ENCODE peak calls at places on chromosomes 3 and 15, in eight cellular contexts. K is A549, C is GM23338, L is GM12878, R is HL-60, N is HepG2, J is SK-N-SH, V is HCT116. P is an unnamed sample.

GRCh38 chr15:86916671-86917450 is 837.2 kb downstream of the AGBL1 start:
- DNase-seq in R (no peak), C (no peak), K (no peak), N (no peak), J (no peak), L (no peak), V (no peak), P (no peak)

GRCh38 chr3:190382082-190382481 is 5.9 kb upstream of the CLDN16 start:
- DNase-seq in C (no peak), N (no peak), J (no peak), L (no peak), V (no peak), K (no peak), R (no peak), P (no peak)

GRCh38 chr3:16668776-16669545 is 63.7 kb upstream of the DAZL start:
- DNase-seq in J (peak; percentile 7), C (no peak), R (no peak), N (no peak), K (no peak), L (no peak), V (no peak), P (no peak)

GRCh38 chr3:37500518-37500917 is 326.1 kb upstream of the LRRFIP2 start:
- DNase-seq in J (no peak), K (no peak), C (no peak), V (no peak), R (no peak), N (no peak), L (no peak), P (no peak)

GRCh38 chr3:56322862-56323261 is 145.4 kb downstream of the ERC2 start:
- DNase-seq in R (no peak), C (no peak), N (no peak), V (no peak), K (no peak), L (no peak), J (no peak), P (no peak)

GRCh38 chr15:98669638-98670037 is 21.3 kb downstream of the IGF1R start:
- DNase-seq in N (no peak), L (no peak), C (no peak), J (no peak), K (no peak), V (no peak), R (no peak), P (no peak)

GRCh38 chr15:52288051-52288942 is 7.3 kb downstream of the MYO5C start:
- DNase-seq in V (no peak), R (no peak), L (no peak), N (peak; percentile 99), J (no peak), K (peak; percentile 97), C (no peak), P (peak; percentile 38)

GRCh38 chr3:127628788-127629456 is at the start of gene PODXL2:
- DNase-seq in L (no peak), N (peak; percentile 28), R (no peak), J (peak; percentile 99), V (peak; percentile 24), C (peak; percentile 82), K (peak; percentile 47), P (no peak)

GRCh38 chr15:90322531-90322930 is 29.6 kb upstream of the ZNF774 start:
- DNase-seq in K (no peak), J (no peak), N (no peak), V (no peak), C (no peak), L (no peak), R (no peak), P (no peak)

GRCh38 chr3:169454823-169455222 is 208.7 kb downstream of the MECOM start:
- DNase-seq in V (no peak), C (no peak), N (no peak), J (no peak), K (no peak), R (no peak), L (no peak), P (no peak)

GRCh38 chr3:188348445-188349244 is 194.7 kb downstream of the LPP start:
- DNase-seq in J (no peak), V (peak; percentile 63), C (peak; percentile 7), N (peak; percentile 58), L (no peak), K (peak; percentile 53), R (peak; percentile 38), P (no peak)

GRCh38 chr3:94360982-94361381 is 298.1 kb downstream of the NSUN3 start:
- DNase-seq in C (no peak), R (no peak), V (no peak), N (no peak), K (no peak), L (no peak), J (no peak), P (no peak)

GRCh38 chr3:128254066-128254590 is 100.8 kb downstream of the EEFSEC start:
- DNase-seq in K (no peak), C (no peak), J (no peak), R (no peak), L (no peak), N (no peak), V (no peak), P (no peak)

GRCh38 chr3:186515115-186515514 is 29.1 kb downstream of the CRYGS start:
- DNase-seq in K (no peak), R (no peak), J (no peak), C (no peak), V (no peak), L (no peak), N (no peak), P (no peak)

GRCh38 chr15:39641187-39641889 is 60.5 kb downstream of the THBS1 start:
- DNase-seq in K (no peak), N (no peak), V (no peak), J (no peak), C (peak; percentile 8), L (no peak), R (no peak), P (no peak)

DNA sequence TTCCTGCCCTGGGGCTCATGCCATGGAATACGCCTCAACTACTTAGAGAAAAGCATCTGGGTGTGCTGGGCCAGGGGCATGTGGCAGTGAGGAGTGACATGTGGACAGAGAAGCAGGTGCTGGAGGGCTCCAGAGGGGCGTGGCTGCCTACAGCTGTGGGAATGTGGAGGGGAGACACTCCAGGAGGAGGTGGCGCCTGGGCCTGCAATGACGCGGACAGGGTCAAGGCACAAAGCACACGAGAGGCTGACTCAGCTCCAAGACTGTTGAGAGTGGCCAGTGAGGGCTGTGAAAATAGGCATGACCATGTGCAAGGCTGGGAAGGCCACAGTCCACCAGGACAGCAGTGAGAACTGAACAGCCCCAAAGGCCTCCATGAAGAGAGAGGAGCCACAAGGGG is 48.5 kb downstream of the PTH1R start:
- DNase-seq in K (peak; percentile 60), L (no peak), C (no peak), J (no peak), R (no peak), V (no peak), N (no peak), P (no peak)
- H3K4me3 ChIP-seq in K (no peak overlapping the region), L (peak overlapping the region; percentile 44), C (no peak overlapping the region), J (no peak overlapping the region), R (no peak overlapping the region), V (no peak overlapping the region), N (no peak overlapping the region), P (no peak overlapping the region)

GRCh38 chr3:140050396-140050795 is 115.4 kb downstream of the CLSTN2 start:
- DNase-seq in K (no peak), C (no peak), V (no peak), L (no peak), J (no peak), N (no peak), R (no peak), P (no peak)
- TF ChIP-seq REST in K (no peak), C (no peak), V (no peak), L (no peak), J (no peak), N (no peak), R (no peak), P (no peak)

DNA sequence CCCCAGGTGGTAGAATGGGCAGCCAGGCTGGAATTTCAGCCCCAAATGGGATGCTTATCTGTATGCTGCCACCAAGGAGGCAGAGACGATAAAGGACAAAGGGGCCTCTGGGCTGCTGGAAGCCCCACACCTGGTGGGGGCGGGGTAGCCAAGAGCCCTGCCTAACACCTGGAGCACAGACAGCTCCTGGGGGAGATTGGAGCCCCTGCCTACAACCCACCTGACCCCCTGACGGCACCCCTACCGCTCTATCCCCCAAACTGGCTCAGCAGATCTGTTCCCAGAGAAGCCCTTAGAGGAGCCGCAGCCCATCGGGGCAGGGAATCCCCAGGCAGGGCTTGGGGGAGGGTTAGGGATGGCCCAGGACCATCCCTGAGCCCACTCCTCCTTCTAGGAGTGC is 15.8 kb upstream of the SEMA3F start:
- DNase-seq in K (no peak), R (no peak), J (no peak), C (peak; percentile 74), L (no peak), N (no peak), V (no peak), P (no peak)
- H3K4me3 ChIP-seq in K (no peak overlapping the region), R (no peak overlapping the region), J (no peak overlapping the region), C (peak overlapping the region; percentile 48), L (no peak overlapping the region), N (no peak overlapping the region), V (no peak overlapping the region), P (no peak overlapping the region)

DNA sequence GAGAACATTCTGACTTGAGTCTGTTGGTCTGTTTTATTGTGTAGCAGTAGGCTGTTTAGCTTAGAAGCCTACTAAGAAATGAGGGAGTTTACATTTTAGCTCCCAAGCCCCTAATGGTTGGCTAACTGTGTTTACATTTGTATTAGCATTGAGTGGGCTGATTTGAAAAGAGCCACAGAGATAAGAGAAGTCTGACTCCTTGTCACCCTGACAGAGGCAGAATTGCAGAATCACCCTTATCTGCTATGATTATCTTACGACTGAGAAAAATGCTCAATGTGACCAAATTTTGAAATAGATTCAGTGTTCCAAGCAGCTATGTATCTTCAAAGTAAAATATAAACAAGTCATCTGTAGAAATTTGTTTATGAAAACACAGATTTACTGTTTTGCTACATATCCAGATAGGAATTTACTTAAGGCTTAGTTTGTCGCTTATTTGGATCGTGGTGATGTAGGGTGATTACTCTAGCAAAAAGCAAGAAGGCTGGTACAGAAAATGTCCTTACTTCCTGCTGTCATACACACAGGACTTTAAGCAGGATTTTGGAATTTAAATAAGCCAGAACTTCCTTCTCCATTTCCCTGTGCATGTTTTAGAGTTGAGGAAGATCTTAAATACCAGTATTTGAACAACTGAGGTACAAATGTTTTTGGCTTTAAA is 18.9 kb downstream of the SEMA6D start:
- DNase-seq in N (no peak), V (no peak), K (no peak), R (no peak), L (no peak), J (peak; percentile 38), C (no peak), P (no peak)
- TF ChIP-seq REST in N (no peak), V (no peak), K (no peak), R (no peak), L (no peak), J (no peak), C (no peak), P (no peak)

GRCh38 chr3:48595526-48596121 is 495 bp upstream of the COL7A1 start:
- DNase-seq in R (peak; percentile 41), V (no peak), L (no peak), N (peak; percentile 32), K (peak; percentile 96), J (peak; percentile 72), C (peak; percentile 48), P (no peak)
- H3K4me3 ChIP-seq in R (no peak overlapping the region), V (no peak overlapping the region), L (no peak overlapping the region), N (no peak overlapping the region), K (peak overlapping the region; percentile 84), J (no peak overlapping the region), C (peak overlapping the region; percentile 59), P (peak overlapping the region; percentile 43)

DNA sequence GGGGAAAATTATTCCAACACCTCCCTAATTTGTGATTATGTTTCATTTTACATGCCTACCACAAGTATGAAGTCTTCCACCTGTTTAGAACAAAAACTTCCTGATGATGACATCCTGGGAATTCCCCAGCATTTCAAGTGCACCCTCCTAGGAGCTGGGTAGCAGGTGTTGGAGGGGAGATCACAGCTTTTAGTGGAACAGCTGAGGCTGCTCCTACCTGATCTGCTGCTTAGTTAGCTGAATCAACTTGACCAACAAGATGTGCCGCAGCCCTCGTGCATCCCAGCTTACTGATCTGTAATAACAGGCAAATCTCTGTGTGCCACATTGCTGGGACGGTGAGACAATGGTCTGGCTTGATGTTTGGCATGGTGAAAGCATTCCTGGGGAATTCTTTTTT is 29.7 kb downstream of the TRAK1 start:
- DNase-seq in R (no peak), C (peak; percentile 30), N (no peak), V (no peak), L (no peak), J (no peak), K (no peak), P (no peak)
- TF ChIP-seq REST in R (no peak), C (no peak), N (no peak), V (no peak), L (no peak), J (no peak), K (no peak), P (no peak)